ENCODE peak calls at places on chromosomes 13 and 19, in ten cellular contexts. One of them, this sample, is unnamed.

GRCh38 chr19:2771786-2772674 is 11.0 kb downstream of the SGTA start:
- DNase-seq in nucleus accumbens: no peak
- DNase-seq in activated gamma-delta T cell treated with Interleukin-2 at 50 U/mL for 16 hours: no peak
- DNase-seq in C1 segment of cervical spinal cord: no peak
- DNase-seq in RCC 7860: no peak
- DNase-seq in globus pallidus: no peak
- DNase-seq in left lung: no peak
- DNase-seq in activated T-helper 1 cell treated with anti-CD3 and anti-CD28 coated beads, Interleukin-12 subunit alpha, Interleukin-12 subunit beta, Interleukin-2, Interleukin-4 antibody, amounts not matched to agents 30 ng/mL and 10 ng/mL and 1 ng/mL, durations not matched to agents 14 hours and 24 hours and 36 hours: no peak
- DNase-seq in stimulated activated CD8-positive, alpha-beta memory T cell treated with anti-CD3 and anti-CD28 coated beads, Interleukin-4, amount 100 ng/mL, for 1 hour: no peak
- DNase-seq in NCI-H1092 treated with DMSO at 0.1 percent for 48 hours: no peak
- DNase-seq in this sample: no peak

GRCh38 chr13:111981446-111982165 is 85.3 kb upstream of the SOX1 start:
- DNase-seq in nucleus accumbens: no peak
- DNase-seq in activated gamma-delta T cell treated with Interleukin-2 at 50 U/mL for 16 hours: no peak
- DNase-seq in C1 segment of cervical spinal cord: no peak
- DNase-seq in RCC 7860: no peak
- DNase-seq in globus pallidus: no peak
- DNase-seq in left lung: no peak
- DNase-seq in activated T-helper 1 cell treated with anti-CD3 and anti-CD28 coated beads, Interleukin-12 subunit alpha, Interleukin-12 subunit beta, Interleukin-2, Interleukin-4 antibody, amounts not matched to agents 30 ng/mL and 10 ng/mL and 1 ng/mL, durations not matched to agents 14 hours and 24 hours and 36 hours: no peak
- DNase-seq in stimulated activated CD8-positive, alpha-beta memory T cell treated with anti-CD3 and anti-CD28 coated beads, Interleukin-4, amount 100 ng/mL, for 1 hour: no peak
- DNase-seq in NCI-H1092 treated with DMSO at 0.1 percent for 48 hours: no peak
- DNase-seq in this sample: no peak

GRCh38 chr13:113585828-113586355 is 1.3 kb downstream of the TFDP1 start:
- DNase-seq in nucleus accumbens: no peak
- DNase-seq in activated gamma-delta T cell treated with Interleukin-2 at 50 U/mL for 16 hours: no peak
- DNase-seq in C1 segment of cervical spinal cord: no peak
- DNase-seq in RCC 7860: no peak
- DNase-seq in globus pallidus: no peak
- DNase-seq in left lung: peak
- DNase-seq in activated T-helper 1 cell treated with anti-CD3 and anti-CD28 coated beads, Interleukin-12 subunit alpha, Interleukin-12 subunit beta, Interleukin-2, Interleukin-4 antibody, amounts not matched to agents 30 ng/mL and 10 ng/mL and 1 ng/mL, durations not matched to agents 14 hours and 24 hours and 36 hours: no peak
- DNase-seq in stimulated activated CD8-positive, alpha-beta memory T cell treated with anti-CD3 and anti-CD28 coated beads, Interleukin-4, amount 100 ng/mL, for 1 hour: no peak
- DNase-seq in NCI-H1092 treated with DMSO at 0.1 percent for 48 hours: no peak
- DNase-seq in this sample: no peak

GRCh38 chr13:97781891-97782305 is 171.6 kb upstream of the IPO5 start:
- DNase-seq in nucleus accumbens: no peak
- DNase-seq in activated gamma-delta T cell treated with Interleukin-2 at 50 U/mL for 16 hours: no peak
- DNase-seq in C1 segment of cervical spinal cord: no peak
- DNase-seq in RCC 7860: no peak
- DNase-seq in globus pallidus: no peak
- DNase-seq in left lung: no peak
- DNase-seq in activated T-helper 1 cell treated with anti-CD3 and anti-CD28 coated beads, Interleukin-12 subunit alpha, Interleukin-12 subunit beta, Interleukin-2, Interleukin-4 antibody, amounts not matched to agents 30 ng/mL and 10 ng/mL and 1 ng/mL, durations not matched to agents 14 hours and 24 hours and 36 hours: no peak
- DNase-seq in stimulated activated CD8-positive, alpha-beta memory T cell treated with anti-CD3 and anti-CD28 coated beads, Interleukin-4, amount 100 ng/mL, for 1 hour: no peak
- DNase-seq in NCI-H1092 treated with DMSO at 0.1 percent for 48 hours: no peak
- DNase-seq in this sample: no peak

GRCh38 chr13:75792526-75793187 is 156.5 kb downstream of the LMO7 start:
- DNase-seq in nucleus accumbens: no peak
- DNase-seq in activated gamma-delta T cell treated with Interleukin-2 at 50 U/mL for 16 hours: no peak
- DNase-seq in C1 segment of cervical spinal cord: no peak
- DNase-seq in RCC 7860: peak
- DNase-seq in globus pallidus: no peak
- DNase-seq in left lung: no peak
- DNase-seq in activated T-helper 1 cell treated with anti-CD3 and anti-CD28 coated beads, Interleukin-12 subunit alpha, Interleukin-12 subunit beta, Interleukin-2, Interleukin-4 antibody, amounts not matched to agents 30 ng/mL and 10 ng/mL and 1 ng/mL, durations not matched to agents 14 hours and 24 hours and 36 hours: no peak
- DNase-seq in stimulated activated CD8-positive, alpha-beta memory T cell treated with anti-CD3 and anti-CD28 coated beads, Interleukin-4, amount 100 ng/mL, for 1 hour: no peak
- DNase-seq in NCI-H1092 treated with DMSO at 0.1 percent for 48 hours: no peak
- DNase-seq in this sample: no peak

GRCh38 chr19:3154957-3155736 is 19.3 kb downstream of the GNA15 start:
- DNase-seq in nucleus accumbens: no peak
- DNase-seq in activated gamma-delta T cell treated with Interleukin-2 at 50 U/mL for 16 hours: peak
- DNase-seq in C1 segment of cervical spinal cord: no peak
- DNase-seq in RCC 7860: peak
- DNase-seq in globus pallidus: no peak
- DNase-seq in left lung: peak
- DNase-seq in activated T-helper 1 cell treated with anti-CD3 and anti-CD28 coated beads, Interleukin-12 subunit alpha, Interleukin-12 subunit beta, Interleukin-2, Interleukin-4 antibody, amounts not matched to agents 30 ng/mL and 10 ng/mL and 1 ng/mL, durations not matched to agents 14 hours and 24 hours and 36 hours: peak
- DNase-seq in stimulated activated CD8-positive, alpha-beta memory T cell treated with anti-CD3 and anti-CD28 coated beads, Interleukin-4, amount 100 ng/mL, for 1 hour: no peak
- DNase-seq in NCI-H1092 treated with DMSO at 0.1 percent for 48 hours: no peak
- DNase-seq in this sample: peak

GRCh38 chr13:109795021-109795420 is 8.6 kb upstream of the IRS2 start:
- DNase-seq in nucleus accumbens: no peak
- DNase-seq in activated gamma-delta T cell treated with Interleukin-2 at 50 U/mL for 16 hours: no peak
- DNase-seq in C1 segment of cervical spinal cord: no peak
- DNase-seq in RCC 7860: no peak
- DNase-seq in globus pallidus: no peak
- DNase-seq in left lung: no peak
- DNase-seq in activated T-helper 1 cell treated with anti-CD3 and anti-CD28 coated beads, Interleukin-12 subunit alpha, Interleukin-12 subunit beta, Interleukin-2, Interleukin-4 antibody, amounts not matched to agents 30 ng/mL and 10 ng/mL and 1 ng/mL, durations not matched to agents 14 hours and 24 hours and 36 hours: no peak
- DNase-seq in stimulated activated CD8-positive, alpha-beta memory T cell treated with anti-CD3 and anti-CD28 coated beads, Interleukin-4, amount 100 ng/mL, for 1 hour: no peak
- DNase-seq in NCI-H1092 treated with DMSO at 0.1 percent for 48 hours: no peak
- DNase-seq in this sample: no peak

GRCh38 chr19:12802267-12803106 is 618 bp downstream of the THSD8 start:
- DNase-seq in nucleus accumbens: no peak
- DNase-seq in activated gamma-delta T cell treated with Interleukin-2 at 50 U/mL for 16 hours: no peak
- DNase-seq in C1 segment of cervical spinal cord: peak
- DNase-seq in RCC 7860: no peak
- DNase-seq in globus pallidus: peak
- DNase-seq in left lung: peak
- DNase-seq in activated T-helper 1 cell treated with anti-CD3 and anti-CD28 coated beads, Interleukin-12 subunit alpha, Interleukin-12 subunit beta, Interleukin-2, Interleukin-4 antibody, amounts not matched to agents 30 ng/mL and 10 ng/mL and 1 ng/mL, durations not matched to agents 14 hours and 24 hours and 36 hours: no peak
- DNase-seq in stimulated activated CD8-positive, alpha-beta memory T cell treated with anti-CD3 and anti-CD28 coated beads, Interleukin-4, amount 100 ng/mL, for 1 hour: no peak
- DNase-seq in NCI-H1092 treated with DMSO at 0.1 percent for 48 hours: no peak
- DNase-seq in this sample: no peak

GRCh38 chr13:101152184-101152583 is 264.1 kb downstream of the NALCN start:
- DNase-seq in nucleus accumbens: no peak
- DNase-seq in activated gamma-delta T cell treated with Interleukin-2 at 50 U/mL for 16 hours: no peak
- DNase-seq in C1 segment of cervical spinal cord: no peak
- DNase-seq in RCC 7860: no peak
- DNase-seq in globus pallidus: no peak
- DNase-seq in left lung: no peak
- DNase-seq in activated T-helper 1 cell treated with anti-CD3 and anti-CD28 coated beads, Interleukin-12 subunit alpha, Interleukin-12 subunit beta, Interleukin-2, Interleukin-4 antibody, amounts not matched to agents 30 ng/mL and 10 ng/mL and 1 ng/mL, durations not matched to agents 14 hours and 24 hours and 36 hours: no peak
- DNase-seq in stimulated activated CD8-positive, alpha-beta memory T cell treated with anti-CD3 and anti-CD28 coated beads, Interleukin-4, amount 100 ng/mL, for 1 hour: no peak
- DNase-seq in NCI-H1092 treated with DMSO at 0.1 percent for 48 hours: peak
- DNase-seq in this sample: peak

GRCh38 chr13:83752141-83752540 is 130.1 kb downstream of the SLITRK1 start:
- DNase-seq in nucleus accumbens: no peak
- DNase-seq in activated gamma-delta T cell treated with Interleukin-2 at 50 U/mL for 16 hours: no peak
- DNase-seq in C1 segment of cervical spinal cord: no peak
- DNase-seq in RCC 7860: peak
- DNase-seq in globus pallidus: no peak
- DNase-seq in left lung: no peak
- DNase-seq in activated T-helper 1 cell treated with anti-CD3 and anti-CD28 coated beads, Interleukin-12 subunit alpha, Interleukin-12 subunit beta, Interleukin-2, Interleukin-4 antibody, amounts not matched to agents 30 ng/mL and 10 ng/mL and 1 ng/mL, durations not matched to agents 14 hours and 24 hours and 36 hours: no peak
- DNase-seq in stimulated activated CD8-positive, alpha-beta memory T cell treated with anti-CD3 and anti-CD28 coated beads, Interleukin-4, amount 100 ng/mL, for 1 hour: no peak
- DNase-seq in NCI-H1092 treated with DMSO at 0.1 percent for 48 hours: no peak
- DNase-seq in this sample: peak

GRCh38 chr13:59914556-59914955 is 249.2 kb downstream of the DIAPH3 start:
- DNase-seq in nucleus accumbens: no peak
- DNase-seq in activated gamma-delta T cell treated with Interleukin-2 at 50 U/mL for 16 hours: no peak
- DNase-seq in C1 segment of cervical spinal cord: no peak
- DNase-seq in RCC 7860: no peak
- DNase-seq in globus pallidus: no peak
- DNase-seq in left lung: no peak
- DNase-seq in activated T-helper 1 cell treated with anti-CD3 and anti-CD28 coated beads, Interleukin-12 subunit alpha, Interleukin-12 subunit beta, Interleukin-2, Interleukin-4 antibody, amounts not matched to agents 30 ng/mL and 10 ng/mL and 1 ng/mL, durations not matched to agents 14 hours and 24 hours and 36 hours: no peak
- DNase-seq in stimulated activated CD8-positive, alpha-beta memory T cell treated with anti-CD3 and anti-CD28 coated beads, Interleukin-4, amount 100 ng/mL, for 1 hour: no peak
- DNase-seq in NCI-H1092 treated with DMSO at 0.1 percent for 48 hours: no peak
- DNase-seq in this sample: no peak

GRCh38 chr13:94280357-94280756 is 199.1 kb downstream of the DCT start:
- DNase-seq in nucleus accumbens: no peak
- DNase-seq in activated gamma-delta T cell treated with Interleukin-2 at 50 U/mL for 16 hours: no peak
- DNase-seq in C1 segment of cervical spinal cord: no peak
- DNase-seq in RCC 7860: peak
- DNase-seq in globus pallidus: no peak
- DNase-seq in left lung: no peak
- DNase-seq in activated T-helper 1 cell treated with anti-CD3 and anti-CD28 coated beads, Interleukin-12 subunit alpha, Interleukin-12 subunit beta, Interleukin-2, Interleukin-4 antibody, amounts not matched to agents 30 ng/mL and 10 ng/mL and 1 ng/mL, durations not matched to agents 14 hours and 24 hours and 36 hours: no peak
- DNase-seq in stimulated activated CD8-positive, alpha-beta memory T cell treated with anti-CD3 and anti-CD28 coated beads, Interleukin-4, amount 100 ng/mL, for 1 hour: no peak
- DNase-seq in NCI-H1092 treated with DMSO at 0.1 percent for 48 hours: no peak
- DNase-seq in this sample: no peak

GRCh38 chr13:29605860-29606526 is 10.5 kb upstream of the SLC7A1 start:
- DNase-seq in nucleus accumbens: no peak
- DNase-seq in activated gamma-delta T cell treated with Interleukin-2 at 50 U/mL for 16 hours: no peak
- DNase-seq in C1 segment of cervical spinal cord: no peak
- DNase-seq in RCC 7860: no peak
- DNase-seq in globus pallidus: no peak
- DNase-seq in left lung: no peak
- DNase-seq in activated T-helper 1 cell treated with anti-CD3 and anti-CD28 coated beads, Interleukin-12 subunit alpha, Interleukin-12 subunit beta, Interleukin-2, Interleukin-4 antibody, amounts not matched to agents 30 ng/mL and 10 ng/mL and 1 ng/mL, durations not matched to agents 14 hours and 24 hours and 36 hours: no peak
- DNase-seq in stimulated activated CD8-positive, alpha-beta memory T cell treated with anti-CD3 and anti-CD28 coated beads, Interleukin-4, amount 100 ng/mL, for 1 hour: no peak
- DNase-seq in NCI-H1092 treated with DMSO at 0.1 percent for 48 hours: no peak
- DNase-seq in this sample: no peak

GRCh38 chr19:4676955-4677731 is 7.0 kb upstream of the MYDGF start:
- DNase-seq in nucleus accumbens: no peak
- DNase-seq in activated gamma-delta T cell treated with Interleukin-2 at 50 U/mL for 16 hours: no peak
- DNase-seq in C1 segment of cervical spinal cord: peak
- DNase-seq in RCC 7860: no peak
- DNase-seq in globus pallidus: no peak
- DNase-seq in left lung: no peak
- DNase-seq in activated T-helper 1 cell treated with anti-CD3 and anti-CD28 coated beads, Interleukin-12 subunit alpha, Interleukin-12 subunit beta, Interleukin-2, Interleukin-4 antibody, amounts not matched to agents 30 ng/mL and 10 ng/mL and 1 ng/mL, durations not matched to agents 14 hours and 24 hours and 36 hours: no peak
- DNase-seq in stimulated activated CD8-positive, alpha-beta memory T cell treated with anti-CD3 and anti-CD28 coated beads, Interleukin-4, amount 100 ng/mL, for 1 hour: no peak
- DNase-seq in NCI-H1092 treated with DMSO at 0.1 percent for 48 hours: no peak
- DNase-seq in this sample: peak

GRCh38 chr13:27131202-27131623 is 40.4 kb downstream of the USP12 start:
- DNase-seq in nucleus accumbens: no peak
- DNase-seq in activated gamma-delta T cell treated with Interleukin-2 at 50 U/mL for 16 hours: peak
- DNase-seq in C1 segment of cervical spinal cord: no peak
- DNase-seq in RCC 7860: peak
- DNase-seq in globus pallidus: no peak
- DNase-seq in left lung: no peak
- DNase-seq in activated T-helper 1 cell treated with anti-CD3 and anti-CD28 coated beads, Interleukin-12 subunit alpha, Interleukin-12 subunit beta, Interleukin-2, Interleukin-4 antibody, amounts not matched to agents 30 ng/mL and 10 ng/mL and 1 ng/mL, durations not matched to agents 14 hours and 24 hours and 36 hours: peak
- DNase-seq in stimulated activated CD8-positive, alpha-beta memory T cell treated with anti-CD3 and anti-CD28 coated beads, Interleukin-4, amount 100 ng/mL, for 1 hour: peak
- DNase-seq in NCI-H1092 treated with DMSO at 0.1 percent for 48 hours: no peak
- DNase-seq in this sample: no peak

GRCh38 chr19:38569368-38569983 is 48.3 kb downstream of the MAP4K1 start:
- DNase-seq in nucleus accumbens: no peak
- DNase-seq in activated gamma-delta T cell treated with Interleukin-2 at 50 U/mL for 16 hours: no peak
- DNase-seq in C1 segment of cervical spinal cord: no peak
- DNase-seq in RCC 7860: no peak
- DNase-seq in globus pallidus: no peak
- DNase-seq in left lung: no peak
- DNase-seq in activated T-helper 1 cell treated with anti-CD3 and anti-CD28 coated beads, Interleukin-12 subunit alpha, Interleukin-12 subunit beta, Interleukin-2, Interleukin-4 antibody, amounts not matched to agents 30 ng/mL and 10 ng/mL and 1 ng/mL, durations not matched to agents 14 hours and 24 hours and 36 hours: no peak
- DNase-seq in stimulated activated CD8-positive, alpha-beta memory T cell treated with anti-CD3 and anti-CD28 coated beads, Interleukin-4, amount 100 ng/mL, for 1 hour: no peak
- DNase-seq in NCI-H1092 treated with DMSO at 0.1 percent for 48 hours: no peak
- DNase-seq in this sample: no peak

GRCh38 chr13:109148243-109148642 is 518.8 kb downstream of the MYO16 start:
- DNase-seq in nucleus accumbens: no peak
- DNase-seq in activated gamma-delta T cell treated with Interleukin-2 at 50 U/mL for 16 hours: no peak
- DNase-seq in C1 segment of cervical spinal cord: no peak
- DNase-seq in RCC 7860: no peak
- DNase-seq in globus pallidus: no peak
- DNase-seq in left lung: no peak
- DNase-seq in activated T-helper 1 cell treated with anti-CD3 and anti-CD28 coated beads, Interleukin-12 subunit alpha, Interleukin-12 subunit beta, Interleukin-2, Interleukin-4 antibody, amounts not matched to agents 30 ng/mL and 10 ng/mL and 1 ng/mL, durations not matched to agents 14 hours and 24 hours and 36 hours: no peak
- DNase-seq in stimulated activated CD8-positive, alpha-beta memory T cell treated with anti-CD3 and anti-CD28 coated beads, Interleukin-4, amount 100 ng/mL, for 1 hour: no peak
- DNase-seq in NCI-H1092 treated with DMSO at 0.1 percent for 48 hours: no peak
- DNase-seq in this sample: no peak

This sample was measured in COLO829.